ENCODE peak calls at places on chromosomes 1 and 21, in seven cellular contexts. One of them, this sample, is unnamed.

GRCh38 chr1:110262846-110263631 is 52.9 kb downstream of the KCNC4 start:
- DNase-seq in MM.1S: peak; percentile 39
- DNase-seq in coronary artery: peak; percentile 35
- DNase-seq in lung: no peak
- DNase-seq in Panc1: no peak
- DNase-seq in upper lobe of right lung: no peak
- DNase-seq in uterus: no peak
- DNase-seq in this sample: no peak

GRCh38 chr1:16204634-16205332 is 7.7 kb downstream of the ARHGEF19 start:
- DNase-seq in MM.1S: no peak
- DNase-seq in uterus: peak; percentile 53
- DNase-seq in lung: no peak
- DNase-seq in coronary artery: no peak
- DNase-seq in upper lobe of right lung: peak; percentile 76
- DNase-seq in Panc1: no peak
- DNase-seq in this sample: no peak

GRCh38 chr1:153849487-153850185 is 73.1 kb downstream of the GATAD2B start:
- DNase-seq in Panc1: no peak
- DNase-seq in coronary artery: no peak
- DNase-seq in upper lobe of right lung: no peak
- DNase-seq in lung: no peak
- DNase-seq in uterus: no peak
- DNase-seq in MM.1S: peak; percentile 78
- DNase-seq in this sample: no peak

GRCh38 chr1:115654663-115655306 is 13.0 kb downstream of the VANGL1 start:
- DNase-seq in MM.1S: no peak
- DNase-seq in lung: no peak
- DNase-seq in coronary artery: peak; percentile 52
- DNase-seq in uterus: no peak
- DNase-seq in upper lobe of right lung: no peak
- DNase-seq in Panc1: no peak
- DNase-seq in this sample: no peak

GRCh38 chr1:24699628-24700027 is 45.6 kb upstream of the CLIC4 start:
- DNase-seq in Panc1: no peak
- DNase-seq in coronary artery: no peak
- DNase-seq in MM.1S: no peak
- DNase-seq in uterus: no peak
- DNase-seq in upper lobe of right lung: no peak
- DNase-seq in lung: no peak
- DNase-seq in this sample: no peak

GRCh38 chr1:241742084-241742483 is 90.0 kb downstream of the WDR64 start:
- DNase-seq in upper lobe of right lung: no peak
- DNase-seq in Panc1: no peak
- DNase-seq in MM.1S: no peak
- DNase-seq in coronary artery: no peak
- DNase-seq in uterus: no peak
- DNase-seq in lung: no peak
- DNase-seq in this sample: no peak

GRCh38 chr21:37658994-37659458 is 257.2 kb downstream of the KCNJ6 start:
- DNase-seq in lung: no peak
- DNase-seq in coronary artery: no peak
- DNase-seq in upper lobe of right lung: no peak
- DNase-seq in uterus: peak; percentile 73
- DNase-seq in Panc1: no peak
- DNase-seq in MM.1S: no peak
- DNase-seq in this sample: peak; percentile 21

GRCh38 chr1:54567961-54568360 is 19.9 kb downstream of the ACOT11 start:
- DNase-seq in upper lobe of right lung: no peak
- DNase-seq in MM.1S: no peak
- DNase-seq in coronary artery: no peak
- DNase-seq in uterus: no peak
- DNase-seq in Panc1: no peak
- DNase-seq in lung: no peak
- DNase-seq in this sample: no peak

GRCh38 chr21:45010096-45010495 is 64.3 kb upstream of the ADARB1 start:
- DNase-seq in Panc1: no peak
- DNase-seq in uterus: no peak
- DNase-seq in upper lobe of right lung: no peak
- DNase-seq in lung: no peak
- DNase-seq in coronary artery: no peak
- DNase-seq in MM.1S: no peak
- DNase-seq in this sample: no peak

GRCh38 chr1:7302873-7303272 is 468.2 kb upstream of the VAMP3 start:
- DNase-seq in upper lobe of right lung: no peak
- DNase-seq in lung: peak; percentile 6
- DNase-seq in coronary artery: no peak
- DNase-seq in Panc1: no peak
- DNase-seq in uterus: no peak
- DNase-seq in MM.1S: no peak
- DNase-seq in this sample: no peak

GRCh38 chr1:14443164-14443787 is 155.2 kb upstream of the KAZN start:
- DNase-seq in upper lobe of right lung: no peak
- DNase-seq in MM.1S: no peak
- DNase-seq in Panc1: no peak
- DNase-seq in uterus: no peak
- DNase-seq in coronary artery: no peak
- DNase-seq in lung: no peak
- DNase-seq in this sample: no peak

GRCh38 chr1:212452323-212453155 is 19.8 kb downstream of the NENF start:
- DNase-seq in uterus: peak; percentile 73
- DNase-seq in upper lobe of right lung: no peak
- DNase-seq in lung: no peak
- DNase-seq in Panc1: no peak
- DNase-seq in MM.1S: no peak
- DNase-seq in coronary artery: peak; percentile 90
- DNase-seq in this sample: no peak

GRCh38 chr1:41811978-41812852 is 106.5 kb downstream of the HIVEP3 start:
- DNase-seq in MM.1S: peak; percentile 79
- DNase-seq in upper lobe of right lung: no peak
- DNase-seq in coronary artery: no peak
- DNase-seq in lung: peak; percentile 65
- DNase-seq in uterus: no peak
- DNase-seq in Panc1: peak; percentile 47
- DNase-seq in this sample: peak; percentile 71

GRCh38 chr1:28118640-28119307 is 30.4 kb upstream of the EYA3 start:
- DNase-seq in coronary artery: no peak
- DNase-seq in MM.1S: no peak
- DNase-seq in uterus: no peak
- DNase-seq in lung: no peak
- DNase-seq in Panc1: no peak
- DNase-seq in upper lobe of right lung: no peak
- DNase-seq in this sample: no peak

GRCh38 chr1:51515982-51516638 is 3.0 kb downstream of the EPS15 start:
- DNase-seq in coronary artery: no peak
- DNase-seq in uterus: no peak
- DNase-seq in Panc1: no peak
- DNase-seq in upper lobe of right lung: no peak
- DNase-seq in MM.1S: no peak
- DNase-seq in lung: no peak
- DNase-seq in this sample: no peak

GRCh38 chr1:54342306-54342705 is 63.9 kb downstream of the SSBP3 start:
- DNase-seq in uterus: no peak
- DNase-seq in Panc1: no peak
- DNase-seq in lung: no peak
- DNase-seq in MM.1S: no peak
- DNase-seq in upper lobe of right lung: no peak
- DNase-seq in coronary artery: no peak
- DNase-seq in this sample: no peak

GRCh38 chr1:22717038-22717758 is 6.6 kb downstream of the EPHB2 start:
- DNase-seq in MM.1S: no peak
- DNase-seq in uterus: no peak
- DNase-seq in coronary artery: no peak
- DNase-seq in upper lobe of right lung: peak; percentile 75
- DNase-seq in Panc1: no peak
- DNase-seq in lung: no peak
- DNase-seq in this sample: no peak

GRCh38 chr1:84510668-84511067 is 4.3 kb upstream of the GNG5 start:
- DNase-seq in MM.1S: no peak
- DNase-seq in upper lobe of right lung: no peak
- DNase-seq in Panc1: no peak
- DNase-seq in coronary artery: no peak
- DNase-seq in lung: no peak
- DNase-seq in uterus: no peak
- DNase-seq in this sample: no peak

GRCh38 chr1:67853704-67854103 is 20.4 kb upstream of the GNG12 start:
- DNase-seq in lung: peak; percentile 59
- DNase-seq in uterus: no peak
- DNase-seq in Panc1: no peak
- DNase-seq in MM.1S: peak; percentile 29
- DNase-seq in upper lobe of right lung: peak; percentile 76
- DNase-seq in coronary artery: no peak
- DNase-seq in this sample: no peak

GRCh38 chr1:26996665-26997064 is 3.2 kb downstream of the TRNP1 start:
- DNase-seq in coronary artery: no peak
- DNase-seq in upper lobe of right lung: no peak
- DNase-seq in MM.1S: no peak
- DNase-seq in lung: no peak
- DNase-seq in uterus: no peak
- DNase-seq in Panc1: no peak
- DNase-seq in this sample: no peak

GRCh38 chr1:26993237-26994019 is at the start of gene TRNP1:
- DNase-seq in MM.1S: peak; percentile 69
- DNase-seq in lung: peak; percentile 70
- DNase-seq in coronary artery: no peak
- DNase-seq in uterus: peak; percentile 72
- DNase-seq in Panc1: no peak
- DNase-seq in upper lobe of right lung: peak; percentile 86
- DNase-seq in this sample: no peak

GRCh38 chr1:26996024-26996423 is 2.5 kb downstream of the TRNP1 start:
- DNase-seq in lung: no peak
- DNase-seq in MM.1S: no peak
- DNase-seq in coronary artery: no peak
- DNase-seq in upper lobe of right lung: no peak
- DNase-seq in Panc1: no peak
- DNase-seq in uterus: no peak
- DNase-seq in this sample: no peak

GRCh38 chr1:26994020-26994745 is 691 bp downstream of the TRNP1 start:
- DNase-seq in coronary artery: no peak
- DNase-seq in MM.1S: peak; percentile 37
- DNase-seq in upper lobe of right lung: no peak
- DNase-seq in uterus: no peak
- DNase-seq in Panc1: no peak
- DNase-seq in lung: no peak
- DNase-seq in this sample: no peak

DNA sequence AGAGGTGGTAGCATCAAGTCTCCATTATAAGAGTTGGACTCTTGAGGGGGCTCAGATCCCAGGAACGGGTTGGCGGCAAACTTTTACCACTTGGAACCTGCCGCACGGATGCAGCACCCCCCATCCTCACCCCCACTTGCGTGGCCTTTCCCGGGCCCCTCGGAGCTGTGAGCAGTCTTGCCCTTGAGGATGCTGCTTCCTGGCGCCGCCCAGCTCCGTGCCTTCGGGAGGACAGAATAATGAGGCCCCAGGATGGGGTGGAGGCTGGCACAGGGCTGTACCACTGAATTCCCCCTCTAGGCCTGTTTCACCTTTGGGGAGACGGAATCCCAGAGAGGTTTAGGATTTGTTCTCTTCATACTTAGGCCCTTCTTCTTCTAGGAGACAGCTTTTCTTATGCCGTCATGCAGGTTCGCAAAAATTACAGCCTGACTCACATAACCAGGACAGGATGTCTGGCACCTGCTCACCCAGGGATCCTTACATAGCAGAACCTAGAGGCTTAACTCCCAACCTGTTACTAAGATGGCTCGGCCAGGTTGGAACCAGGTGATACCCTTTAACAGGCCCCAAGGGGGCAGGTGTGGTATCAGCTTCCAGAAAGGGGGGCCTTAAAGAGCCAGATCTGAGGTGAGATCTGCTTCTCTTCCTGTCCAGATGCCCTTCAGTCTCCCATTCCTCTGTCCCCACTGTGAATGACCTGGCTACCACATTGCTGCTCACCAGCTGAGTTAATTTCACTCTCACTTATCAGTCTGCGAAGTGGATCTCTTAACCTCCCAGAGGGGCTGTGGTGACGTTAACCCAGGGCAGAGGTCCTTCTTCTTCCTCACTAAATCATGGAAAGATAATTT is 1.5 kb downstream of the TRNP1 start:
- DNase-seq in uterus: no peak
- DNase-seq in lung: no peak
- DNase-seq in MM.1S: no peak
- DNase-seq in coronary artery: no peak
- DNase-seq in Panc1: no peak
- DNase-seq in upper lobe of right lung: no peak
- DNase-seq in this sample: no peak
- TF ChIP-seq CTCF in uterus: no peak
- TF ChIP-seq CTCF in lung: no peak
- TF ChIP-seq CTCF in MM.1S: no peak
- TF ChIP-seq CTCF in coronary artery: no peak
- TF ChIP-seq CTCF in Panc1: no peak
- TF ChIP-seq CTCF in upper lobe of right lung: no peak
- TF ChIP-seq CTCF in this sample: no peak

DNA sequence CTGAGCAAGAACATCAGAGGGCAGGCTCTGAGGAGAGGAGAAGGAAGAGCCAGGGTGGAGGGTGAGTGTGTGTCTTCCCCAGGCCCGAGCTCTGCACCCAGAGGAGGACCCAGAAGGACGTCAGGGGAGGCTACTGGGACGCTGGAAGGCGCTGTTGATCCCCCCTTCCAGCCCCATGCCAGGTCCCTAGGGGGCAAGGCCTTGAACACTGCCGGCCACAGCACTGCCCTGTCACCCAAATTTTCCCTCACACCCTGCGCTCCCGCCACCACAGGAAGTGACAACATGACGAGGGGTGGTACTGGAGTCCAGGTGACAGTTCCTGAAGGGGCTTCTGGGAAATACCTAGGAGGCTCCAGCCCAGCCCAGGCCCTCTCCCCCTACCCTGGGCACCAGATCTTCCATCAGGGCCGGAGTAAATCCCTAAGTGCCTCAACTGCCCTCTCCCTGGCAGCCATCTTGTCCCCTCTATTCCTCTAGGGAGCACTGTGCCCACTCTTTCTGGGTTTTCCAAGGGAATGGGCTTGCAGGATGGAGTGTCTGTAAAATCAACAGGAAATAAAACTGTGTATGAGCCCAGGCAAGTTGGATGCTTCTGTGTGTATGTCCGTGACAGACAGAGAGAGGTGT is 17.1 kb downstream of the BCAN start:
- DNase-seq in coronary artery: no peak
- DNase-seq in uterus: no peak
- DNase-seq in Panc1: no peak
- DNase-seq in lung: no peak
- DNase-seq in upper lobe of right lung: no peak
- DNase-seq in MM.1S: no peak
- DNase-seq in this sample: no peak
- H3K4me3 ChIP-seq in coronary artery: no peak overlapping the region
- H3K4me3 ChIP-seq in uterus: no peak overlapping the region
- H3K4me3 ChIP-seq in Panc1: no peak overlapping the region
- H3K4me3 ChIP-seq in lung: no peak overlapping the region
- H3K4me3 ChIP-seq in upper lobe of right lung: no peak overlapping the region
- H3K4me3 ChIP-seq in MM.1S: peak overlapping the region; percentile 87
- H3K4me3 ChIP-seq in this sample: no peak overlapping the region

GRCh38 chr1:240282061-240282830 is 190.6 kb downstream of the FMN2 start:
- DNase-seq in coronary artery: no peak
- DNase-seq in upper lobe of right lung: no peak
- DNase-seq in uterus: no peak
- DNase-seq in MM.1S: no peak
- DNase-seq in Panc1: no peak
- DNase-seq in lung: peak; percentile 38
- DNase-seq in this sample: no peak
- H3K27ac ChIP-seq in coronary artery: no peak overlapping the region
- H3K27ac ChIP-seq in upper lobe of right lung: no peak overlapping the region
- H3K27ac ChIP-seq in uterus: no peak overlapping the region
- H3K27ac ChIP-seq in MM.1S: no peak overlapping the region
- H3K27ac ChIP-seq in Panc1: no peak overlapping the region
- H3K27ac ChIP-seq in lung: no peak overlapping the region
- H3K27ac ChIP-seq in this sample: no peak overlapping the region

GRCh38 chr1:198056255-198056654 is 100.5 kb upstream of the NEK7 start:
- DNase-seq in MM.1S: peak; percentile 26
- DNase-seq in upper lobe of right lung: no peak
- DNase-seq in Panc1: no peak
- DNase-seq in lung: no peak
- DNase-seq in uterus: no peak
- DNase-seq in coronary artery: no peak
- DNase-seq in this sample: no peak
- TF ChIP-seq CTCF in MM.1S: peak; percentile 40
- TF ChIP-seq CTCF in upper lobe of right lung: no peak
- TF ChIP-seq CTCF in Panc1: no peak
- TF ChIP-seq CTCF in lung: no peak
- TF ChIP-seq CTCF in uterus: no peak
- TF ChIP-seq CTCF in coronary artery: no peak
- TF ChIP-seq CTCF in this sample: peak; percentile 19

This sample was measured in AG04450.